ENCODE peak calls at places on chromosomes 11 and 22, in eight cellular contexts. L is mucosa of descending colon; C is tibial artery; E is activated T-cell treated with anti-CD3 and anti-CD28 coated beads, Interleukin-2, amount 50 U/mL, for 72 hours; B is AG09319; F is RKO; O is PC-3; Q is mesothelial cell of epicardium. M is an unnamed sample.

GRCh38 chr11:67506426-67507032 is 1.4 kb upstream of the PITPNM1 start:
- DNase-seq in F (no peak), L (peak), Q (no peak), O (no peak), B (no peak), E (no peak), C (no peak), M (no peak)

GRCh38 chr22:38276161-38276560 is 3.4 kb upstream of the TMEM184B start:
- DNase-seq in B (no peak), E (no peak), L (no peak), C (no peak), Q (no peak), O (no peak), F (no peak), M (no peak)

GRCh38 chr22:39318507-39319283 is 728 bp downstream of the RPL3 start:
- DNase-seq in L (no peak), F (peak), O (no peak), B (no peak), C (no peak), Q (no peak), E (no peak), M (no peak)

GRCh38 chr11:118907051-118907748 is 18.5 kb downstream of the BCL9L start:
- DNase-seq in O (peak), L (peak), C (peak), F (peak), Q (peak), B (no peak), E (peak), M (peak)

GRCh38 chr22:28129319-28129962 is 210.4 kb upstream of the PITPNB start:
- DNase-seq in O (peak), L (no peak), E (no peak), C (no peak), Q (no peak), B (no peak), F (no peak), M (no peak)

GRCh38 chr22:38347944-38348750 is 30.9 kb upstream of the CSNK1E start:
- DNase-seq in C (no peak), F (peak), B (no peak), E (no peak), L (peak), Q (peak), O (peak), M (no peak)

GRCh38 chr22:20430641-20431519 is 6.7 kb downstream of the SCARF2 start:
- DNase-seq in C (no peak), O (peak), L (peak), Q (peak), B (no peak), E (peak), F (peak), M (peak)

GRCh38 chr22:19056951-19057401 is 65.2 kb downstream of the DGCR2 start:
- DNase-seq in L (no peak), C (no peak), F (no peak), Q (no peak), B (no peak), E (no peak), O (no peak), M (no peak)

GRCh38 chr22:40180403-40180802 is 2.7 kb downstream of the TNRC6B start:
- DNase-seq in F (no peak), Q (no peak), C (no peak), L (no peak), B (no peak), E (no peak), O (no peak), M (no peak)

GRCh38 chr22:26304730-26305129 is 124.3 kb upstream of the ASPHD2 start:
- DNase-seq in L (no peak), O (no peak), B (no peak), F (no peak), Q (no peak), C (no peak), E (no peak), M (no peak)

GRCh38 chr22:21712751-21713427 is 22.7 kb downstream of the YPEL1 start:
- DNase-seq in B (peak), Q (peak), O (peak), L (peak), C (peak), E (peak), F (peak), M (peak)

GRCh38 chr11:44223261-44223660 is 86.7 kb downstream of the ALX4 start:
- DNase-seq in E (no peak), F (peak), B (no peak), L (no peak), Q (no peak), C (no peak), O (peak), M (no peak)

GRCh38 chr11:101299210-101299609 is 169.6 kb upstream of the PGR start:
- DNase-seq in E (no peak), Q (no peak), O (no peak), L (no peak), F (no peak), C (no peak), B (no peak), M (no peak)

GRCh38 chr11:76400967-76401366 is 19.8 kb downstream of the GVQW3 start:
- DNase-seq in B (no peak), Q (no peak), L (no peak), F (no peak), E (no peak), C (no peak), O (no peak), M (no peak)

GRCh38 chr22:50360578-50360977 is 17.5 kb downstream of the PPP6R2 start:
- DNase-seq in Q (no peak), C (no peak), L (no peak), E (no peak), O (no peak), F (no peak), B (no peak), M (no peak)

GRCh38 chr11:131668867-131669780 is 298.7 kb downstream of the NTM start:
- DNase-seq in E (peak), F (peak), C (no peak), L (peak), B (no peak), O (peak), Q (peak), M (peak)

GRCh38 chr11:790721-791564 is 1.1 kb upstream of the CEND1 start:
- DNase-seq in O (no peak), E (no peak), C (no peak), F (no peak), L (no peak), B (no peak), Q (no peak), M (no peak)